ENCODE peak calls at places on chromosome 18, in ten cellular contexts. V is IMR-90, K is astrocyte, U is transverse colon, H is GM23338, D is stomach, O is sigmoid colon, Q is HCT116, Z is GM23248, X is esophagus muscularis mucosa. T is an unnamed sample.

GRCh38 chr18:70219688-70220087 is 14.2 kb upstream of the RTTN start:
- DNase-seq in V (no peak), K (no peak), U (no peak), H (no peak), D (no peak), O (no peak), Q (no peak), Z (no peak), X (no peak), T (no peak)

GRCh38 chr18:41758534-41758933 is 196.5 kb upstream of the PIK3C3 start:
- DNase-seq in V (no peak), K (no peak), U (no peak), H (no peak), D (no peak), O (no peak), Q (no peak), Z (no peak), X (no peak), T (no peak)

GRCh38 chr18:6015364-6015763 is 120.0 kb upstream of the TMEM200C start:
- DNase-seq in V (peak; percentile 69), K (peak; percentile 24), U (no peak), H (no peak), D (no peak), O (no peak), Q (no peak), Z (peak; percentile 10), X (no peak), T (no peak)

GRCh38 chr18:28177828-28178635 is 1.1 kb upstream of the CDH2 start:
- DNase-seq in V (peak; percentile 36), K (peak; percentile 47), U (no peak), H (peak; percentile 82), D (peak; percentile 67), O (no peak), Q (no peak), Z (peak; percentile 83), X (peak; percentile 62), T (peak; percentile 71)

GRCh38 chr18:74256190-74256589 is 35.6 kb downstream of the CYB5A start:
- DNase-seq in V (no peak), K (no peak), U (no peak), H (no peak), D (no peak), O (no peak), Q (no peak), Z (no peak), X (no peak), T (peak; percentile 35)

GRCh38 chr18:55054591-55054990 is 95.3 kb upstream of the CCDC68 start:
- DNase-seq in V (no peak), K (peak; percentile 78), U (no peak), H (no peak), D (no peak), O (no peak), Q (no peak), Z (peak; percentile 64), X (no peak), T (no peak)

GRCh38 chr18:79635127-79635726 is 44.4 kb upstream of the CTDP1 start:
- DNase-seq in V (no peak), K (no peak), U (no peak), H (no peak), D (no peak), O (peak; percentile 52), Q (no peak), Z (no peak), X (no peak), T (no peak)

GRCh38 chr18:26476697-26477096 is 71.7 kb downstream of the KCTD1 start:
- DNase-seq in V (no peak), K (no peak), U (no peak), H (no peak), D (no peak), O (no peak), Q (no peak), Z (no peak), X (no peak), T (no peak)

GRCh38 chr18:50696929-50697328 is 122.9 kb downstream of the MRO start:
- DNase-seq in V (no peak), K (no peak), U (no peak), H (peak; percentile 13), D (no peak), O (no peak), Q (no peak), Z (no peak), X (no peak), T (no peak)

GRCh38 chr18:57210711-57211411 is 64.0 kb downstream of the BOD1L2 start:
- DNase-seq in V (no peak), K (no peak), U (peak; percentile 11), H (no peak), D (no peak), O (no peak), Q (no peak), Z (no peak), X (peak; percentile 78), T (no peak)

GRCh38 chr18:26714739-26715138 is 150.8 kb downstream of the AQP4 start:
- DNase-seq in V (no peak), K (no peak), U (no peak), H (no peak), D (no peak), O (no peak), Q (no peak), Z (no peak), X (peak; percentile 87), T (no peak)

GRCh38 chr18:42414756-42415454 is 459.9 kb downstream of the PIK3C3 start:
- DNase-seq in V (no peak), K (peak; percentile 97), U (no peak), H (no peak), D (no peak), O (no peak), Q (no peak), Z (peak; percentile 75), X (no peak), T (no peak)

GRCh38 chr18:44602380-44602779 is 78.3 kb upstream of the SETBP1 start:
- DNase-seq in V (no peak), K (peak; percentile 89), U (no peak), H (no peak), D (no peak), O (no peak), Q (no peak), Z (peak; percentile 55), X (no peak), T (no peak)

GRCh38 chr18:44594779-44595467 is 85.8 kb upstream of the SETBP1 start:
- DNase-seq in V (peak; percentile 59), K (peak; percentile 85), U (no peak), H (peak; percentile 41), D (no peak), O (no peak), Q (no peak), Z (peak; percentile 90), X (no peak), T (no peak)

GRCh38 chr18:36376361-36376760 is 78.8 kb downstream of the FHOD3 start:
- DNase-seq in V (peak; percentile 64), K (no peak), U (no peak), H (no peak), D (no peak), O (no peak), Q (no peak), Z (peak; percentile 80), X (no peak), T (no peak)

DNA sequence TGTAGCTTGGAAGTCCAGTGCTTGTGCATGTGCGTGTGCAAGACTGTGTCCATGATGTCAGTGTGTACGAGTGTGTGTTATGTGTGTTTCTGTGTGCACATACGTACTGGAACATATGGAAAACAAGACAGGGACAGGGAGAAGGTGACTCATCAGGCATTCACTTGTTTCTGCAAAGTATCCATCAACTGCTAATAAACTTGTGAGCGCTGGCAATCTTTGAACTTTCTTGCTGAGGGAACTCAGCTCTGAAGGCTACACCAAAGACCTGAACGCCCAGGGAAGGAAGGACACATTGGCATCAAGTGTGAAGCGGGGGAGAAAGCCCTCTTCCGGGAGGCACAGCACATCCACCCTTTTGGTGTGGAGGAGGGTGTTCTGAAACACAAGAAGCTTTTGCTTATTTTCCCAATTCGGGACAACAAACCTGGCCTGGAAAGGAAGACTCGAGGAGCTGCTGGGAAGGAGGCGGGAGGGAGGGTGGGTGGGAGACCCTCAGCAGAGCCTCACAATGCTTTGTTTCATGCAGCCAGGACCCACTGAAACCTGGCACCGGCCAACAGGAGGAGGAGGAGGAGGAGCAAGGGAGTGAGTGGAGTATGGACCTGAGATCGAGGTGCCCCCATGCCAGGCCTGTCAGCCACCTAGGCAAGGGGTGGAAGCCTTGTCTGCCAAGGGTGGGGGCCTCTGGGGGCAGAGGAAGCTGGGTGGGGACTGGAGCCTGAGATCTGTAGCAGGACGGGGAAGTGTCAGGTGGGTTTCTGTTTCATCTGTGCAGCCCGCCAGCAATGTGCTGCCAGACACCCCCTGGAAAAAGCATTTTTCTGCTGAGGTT is 26.8 kb downstream of the SMAD7 start:
- DNase-seq in V (peak; percentile 69), K (peak; percentile 69), U (no peak), H (no peak), D (no peak), O (no peak), Q (no peak), Z (peak; percentile 85), X (no peak), T (no peak)
- H3K4me1 ChIP-seq in V (peaks cover 53% of the 10 kb centered on the region), K (peaks cover 57% of the 10 kb centered on the region), U (peaks cover 72% of the 10 kb centered on the region), H (peaks cover 56% of the 10 kb centered on the region), D (peaks cover 90% of the 10 kb centered on the region), O (peaks cover 88% of the 10 kb centered on the region), Q (peaks cover 37% of the 10 kb centered on the region), Z (peaks cover 63% of the 10 kb centered on the region), X (peaks cover 84% of the 10 kb centered on the region), T (peaks cover 96% of the 10 kb centered on the region)

GRCh38 chr18:8938817-8939216 is 163.7 kb upstream of the NDUFV2 start:
- DNase-seq in V (peak; percentile 43), K (no peak), U (no peak), H (no peak), D (no peak), O (no peak), Q (no peak), Z (no peak), X (no peak), T (no peak)
- H3K4me1 ChIP-seq in V (peaks cover 7% of the 10 kb centered on the region), K (peaks cover 16% of the 10 kb centered on the region), U (no peaks in the 10 kb centered on the region), H (peaks cover 54% of the 10 kb centered on the region), D (peaks cover 10% of the 10 kb centered on the region), O (peaks cover under 1% of the 10 kb centered on the region), Q (peaks cover 14% of the 10 kb centered on the region), Z (peaks cover 21% of the 10 kb centered on the region), X (peaks cover 6% of the 10 kb centered on the region), T (no peaks in the 10 kb centered on the region)

DNA sequence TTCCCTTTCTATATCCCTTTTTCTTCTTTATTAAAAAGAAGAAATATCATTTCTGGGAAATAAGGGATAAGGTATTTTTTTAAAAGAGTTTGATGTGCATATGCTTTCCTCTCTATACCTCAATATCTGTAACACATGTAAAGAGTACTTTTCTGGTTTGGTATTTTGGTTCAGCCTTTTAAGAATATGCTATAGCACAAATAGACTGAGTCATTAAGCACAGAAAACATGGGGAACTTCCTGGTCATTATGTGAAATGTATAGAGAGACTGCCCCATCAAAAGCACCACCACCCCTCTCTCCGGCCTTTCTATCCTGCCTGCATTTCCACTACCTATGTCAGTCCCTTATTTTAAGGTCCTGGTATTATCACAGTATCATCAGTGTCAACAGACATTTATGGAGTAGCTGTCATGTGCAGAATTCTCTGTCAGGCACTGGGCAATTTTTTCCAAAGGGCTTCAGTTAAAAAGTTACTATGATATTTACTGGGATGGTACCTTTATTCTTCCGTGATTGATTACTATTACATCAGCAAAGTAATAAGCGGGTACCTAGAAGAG is 88.4 kb downstream of the ALPK2 start:
- DNase-seq in V (no peak), K (no peak), U (no peak), H (no peak), D (no peak), O (no peak), Q (no peak), Z (no peak), X (no peak), T (no peak)
- H3K4me1 ChIP-seq in V (peaks cover 12% of the 10 kb centered on the region), K (peaks cover 37% of the 10 kb centered on the region), U (peaks cover 3% of the 10 kb centered on the region), H (peaks cover 22% of the 10 kb centered on the region), D (peaks cover 4% of the 10 kb centered on the region), O (peaks cover 7% of the 10 kb centered on the region), Q (peaks cover 71% of the 10 kb centered on the region), Z (peaks cover 26% of the 10 kb centered on the region), X (no peaks in the 10 kb centered on the region), T (peaks cover 28% of the 10 kb centered on the region)

DNA sequence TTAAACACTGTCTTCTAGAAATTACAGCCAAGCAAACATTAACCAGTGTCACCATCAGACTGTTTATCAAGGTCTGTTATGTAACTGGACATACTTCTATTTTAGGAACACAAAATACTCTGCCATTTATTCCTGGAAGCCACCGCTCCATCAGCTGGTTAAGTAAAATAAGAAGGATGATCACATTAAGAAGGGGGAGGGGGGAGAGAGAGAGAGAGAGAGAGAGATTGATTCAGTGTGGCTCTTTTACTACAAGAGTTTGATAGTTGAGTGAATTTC is 47.9 kb downstream of the MBP start:
- DNase-seq in V (no peak), K (peak; percentile 19), U (no peak), H (no peak), D (no peak), O (no peak), Q (no peak), Z (no peak), X (no peak), T (no peak)
- H3K4me1 ChIP-seq in V (peaks cover 12% of the 10 kb centered on the region), K (peaks cover 23% of the 10 kb centered on the region), U (peaks cover 46% of the 10 kb centered on the region), H (peaks cover 22% of the 10 kb centered on the region), D (peaks cover 75% of the 10 kb centered on the region), O (peaks cover 57% of the 10 kb centered on the region), Q (peaks cover 74% of the 10 kb centered on the region), Z (peaks cover 23% of the 10 kb centered on the region), X (peaks cover 52% of the 10 kb centered on the region), T (peaks cover 81% of the 10 kb centered on the region)

T was measured in heart right ventricle.